ENCODE peak calls at places on chromosome 11, in ten cellular contexts. V is pulmonary artery endothelial cell, Q is mesothelial cell of epicardium, W is T follicular helper cell, N is HEK293T, F is spleen, I is cerebellar nuclear complex, S is IMR-90, M is NCI-H146, X is nephron progenitor cell. A is an unnamed sample.

GRCh38 chr11:45607995-45608394 is 57.4 kb downstream of the CHST1 start:
- DNase-seq in V (no peak), Q (no peak), W (no peak), N (no peak), F (no peak), I (no peak), S (no peak), M (no peak), X (no peak), A (no peak)

GRCh38 chr11:113615098-113615497 is 91.0 kb downstream of the TMPRSS5 start:
- DNase-seq in V (no peak), Q (no peak), W (no peak), N (no peak), F (no peak), I (no peak), S (no peak), M (peak; percentile 83), X (no peak), A (no peak)

GRCh38 chr11:35927730-35928129 is 16.1 kb upstream of the LDLRAD3 start:
- DNase-seq in V (no peak), Q (no peak), W (no peak), N (no peak), F (peak; percentile 77), I (no peak), S (peak; percentile 38), M (peak; percentile 21), X (no peak), A (no peak)

GRCh38 chr11:64246874-64247728 is at the start of gene PPP1R14B:
- DNase-seq in V (no peak), Q (peak; percentile 82), W (peak; percentile 67), N (peak; percentile 82), F (peak; percentile 96), I (peak; percentile 24), S (peak; percentile 80), M (peak; percentile 93), X (peak; percentile 91), A (peak; percentile 90)

GRCh38 chr11:116472661-116473060 is 300.1 kb downstream of the BUD13 start:
- DNase-seq in V (peak; percentile 66), Q (no peak), W (no peak), N (no peak), F (no peak), I (no peak), S (no peak), M (no peak), X (no peak), A (peak; percentile 3)

GRCh38 chr11:68036717-68037239 is 2.0 kb upstream of the TCIRG1 start:
- DNase-seq in V (no peak), Q (no peak), W (no peak), N (no peak), F (peak; percentile 96), I (no peak), S (no peak), M (no peak), X (no peak), A (no peak)

GRCh38 chr11:66195867-66196266 is 72.6 kb upstream of the RAB1B start:
- DNase-seq in V (no peak), Q (no peak), W (no peak), N (no peak), F (no peak), I (no peak), S (no peak), M (no peak), X (no peak), A (no peak)

GRCh38 chr11:114738954-114739353 is 60.6 kb downstream of the NXPE2 start:
- DNase-seq in V (peak; percentile 13), Q (no peak), W (no peak), N (peak; percentile 52), F (no peak), I (peak; percentile 3), S (peak; percentile 49), M (peak; percentile 51), X (peak; percentile 49), A (peak; percentile 45)

GRCh38 chr11:128210148-128210940 is 377.0 kb downstream of the ETS1 start:
- DNase-seq in V (peak; percentile 93), Q (no peak), W (no peak), N (no peak), F (no peak), I (no peak), S (peak; percentile 94), M (no peak), X (peak; percentile 34), A (peak; percentile 94)

GRCh38 chr11:117919326-117920275 is 9.6 kb downstream of the TMPRSS13 start:
- DNase-seq in V (no peak), Q (no peak), W (no peak), N (no peak), F (peak; percentile 64), I (no peak), S (no peak), M (no peak), X (no peak), A (no peak)

GRCh38 chr11:113457784-113458183 is 17.4 kb downstream of the DRD2 start:
- DNase-seq in V (no peak), Q (no peak), W (no peak), N (no peak), F (no peak), I (no peak), S (no peak), M (peak; percentile 86), X (no peak), A (no peak)

GRCh38 chr11:3121931-3122774 is 43.0 kb downstream of the OSBPL5 start:
- DNase-seq in V (no peak), Q (no peak), W (no peak), N (no peak), F (peak; percentile 71), I (no peak), S (no peak), M (no peak), X (no peak), A (no peak)

GRCh38 chr11:102426000-102426399 is 26.6 kb downstream of the TMEM123 start:
- DNase-seq in V (no peak), Q (no peak), W (no peak), N (no peak), F (no peak), I (no peak), S (no peak), M (no peak), X (no peak), A (no peak)

GRCh38 chr11:11977206-11977938 is 31.1 kb downstream of the DKK3 start:
- DNase-seq in V (peak; percentile 87), Q (no peak), W (no peak), N (no peak), F (no peak), I (no peak), S (peak; percentile 96), M (no peak), X (no peak), A (peak; percentile 98)

GRCh38 chr11:112795142-112795815 is 165.9 kb upstream of the NCAM1 start:
- DNase-seq in V (no peak), Q (no peak), W (no peak), N (peak; percentile 75), F (no peak), I (no peak), S (peak; percentile 31), M (peak; percentile 62), X (peak; percentile 43), A (peak; percentile 49)

GRCh38 chr11:85867751-85868150 is 12.6 kb downstream of the CCDC83 start:
- DNase-seq in V (no peak), Q (no peak), W (no peak), N (no peak), F (no peak), I (no peak), S (peak; percentile 57), M (no peak), X (no peak), A (peak; percentile 81)

GRCh38 chr11:27443746-27444465 is 28.7 kb downstream of the LGR4 start:
- DNase-seq in V (no peak), Q (no peak), W (no peak), N (no peak), F (no peak), I (no peak), S (no peak), M (peak; percentile 98), X (no peak), A (no peak)

GRCh38 chr11:100328626-100329340 is 358.3 kb upstream of the ARHGAP42 start:
- DNase-seq in V (no peak), Q (no peak), W (no peak), N (no peak), F (no peak), I (no peak), S (peak; percentile 7), M (no peak), X (no peak), A (no peak)

GRCh38 chr11:21675049-21675616 is 517.8 kb upstream of the ANO5 start:
- DNase-seq in V (no peak), Q (no peak), W (no peak), N (no peak), F (no peak), I (no peak), S (no peak), M (no peak), X (no peak), A (no peak)

GRCh38 chr11:35404397-35404775 is 15.0 kb downstream of the SLC1A2 start:
- DNase-seq in V (no peak), Q (no peak), W (no peak), N (peak; percentile 49), F (no peak), I (no peak), S (peak; percentile 38), M (peak; percentile 8), X (peak; percentile 56), A (peak; percentile 44)

GRCh38 chr11:60934091-60934789 is 10.0 kb downstream of the TMEM132A start:
- DNase-seq in V (no peak), Q (no peak), W (no peak), N (no peak), F (peak; percentile 85), I (no peak), S (no peak), M (no peak), X (no peak), A (no peak)

GRCh38 chr11:100719362-100719761 is 32.3 kb downstream of the ARHGAP42 start:
- DNase-seq in V (no peak), Q (no peak), W (no peak), N (no peak), F (no peak), I (no peak), S (peak; percentile 42), M (no peak), X (no peak), A (no peak)

GRCh38 chr11:13720940-13721339 is 52.5 kb downstream of the FAR1 start:
- DNase-seq in V (no peak), Q (no peak), W (no peak), N (no peak), F (no peak), I (no peak), S (no peak), M (no peak), X (no peak), A (peak; percentile 4)

GRCh38 chr11:100515087-100515486 is 172.0 kb upstream of the ARHGAP42 start:
- DNase-seq in V (no peak), Q (no peak), W (no peak), N (no peak), F (no peak), I (no peak), S (peak; percentile 42), M (no peak), X (no peak), A (peak; percentile 52)